ENCODE peak calls at places on chromosomes 1 and 21, in four cellular contexts. One of them, this sample, is unnamed.

GRCh38 chr1:225871374-225872074 is 10.7 kb downstream of the TMEM63A start:
- DNase-seq in K562: no peak
- DNase-seq in GM12878: no peak
- DNase-seq in HepG2: no peak
- DNase-seq in this sample: no peak

GRCh38 chr1:168535536-168535935 is 8.3 kb downstream of the XCL2 start:
- DNase-seq in K562: no peak
- DNase-seq in GM12878: no peak
- DNase-seq in HepG2: no peak
- DNase-seq in this sample: no peak

GRCh38 chr1:221045842-221046831 is 166.9 kb downstream of the HLX start:
- DNase-seq in K562: no peak
- DNase-seq in GM12878: peak
- DNase-seq in HepG2: no peak
- DNase-seq in this sample: no peak

GRCh38 chr1:119715542-119715941 is 3.8 kb downstream of the PHGDH start:
- DNase-seq in K562: no peak
- DNase-seq in GM12878: no peak
- DNase-seq in HepG2: no peak
- DNase-seq in this sample: no peak

GRCh38 chr1:229349463-229350385 is 6.9 kb upstream of the CCSAP start:
- DNase-seq in K562: no peak
- DNase-seq in GM12878: no peak
- DNase-seq in HepG2: no peak
- DNase-seq in this sample: no peak

GRCh38 chr1:182723195-182723594 is 38.8 kb upstream of the RGS8 start:
- DNase-seq in K562: no peak
- DNase-seq in GM12878: no peak
- DNase-seq in HepG2: no peak
- DNase-seq in this sample: no peak

GRCh38 chr1:23344987-23345472 is 946 bp upstream of the HNRNPR start:
- DNase-seq in K562: peak
- DNase-seq in GM12878: no peak
- DNase-seq in HepG2: no peak
- DNase-seq in this sample: no peak

GRCh38 chr1:76158126-76158525 is 83.6 kb downstream of the ST6GALNAC3 start:
- DNase-seq in K562: no peak
- DNase-seq in GM12878: no peak
- DNase-seq in HepG2: no peak
- DNase-seq in this sample: no peak

GRCh38 chr1:53899708-53900107 is 5.7 kb downstream of the DIO1 start:
- DNase-seq in K562: no peak
- DNase-seq in GM12878: no peak
- DNase-seq in HepG2: no peak
- DNase-seq in this sample: no peak

GRCh38 chr21:44051462-44051941 is 39.4 kb downstream of the TRAPPC10 start:
- DNase-seq in K562: no peak
- DNase-seq in GM12878: no peak
- DNase-seq in HepG2: no peak
- DNase-seq in this sample: no peak

GRCh38 chr1:17307946-17308345 is at the start of gene PADI4:
- DNase-seq in K562: peak
- DNase-seq in GM12878: no peak
- DNase-seq in HepG2: no peak
- DNase-seq in this sample: no peak

GRCh38 chr1:33914531-33914930 is 50.7 kb downstream of the HMGB4 start:
- DNase-seq in K562: no peak
- DNase-seq in GM12878: no peak
- DNase-seq in HepG2: no peak
- DNase-seq in this sample: no peak

GRCh38 chr1:187817782-187818181 is 989.0 kb downstream of the PLA2G4A start:
- DNase-seq in K562: no peak
- DNase-seq in GM12878: no peak
- DNase-seq in HepG2: no peak
- DNase-seq in this sample: no peak

GRCh38 chr1:189429610-189430009 is 1048.1 kb downstream of the BRINP3 start:
- DNase-seq in K562: peak
- DNase-seq in GM12878: no peak
- DNase-seq in HepG2: peak
- DNase-seq in this sample: no peak

GRCh38 chr1:42968654-42969053 is 10.0 kb upstream of the SLC2A1 start:
- DNase-seq in K562: no peak
- DNase-seq in GM12878: no peak
- DNase-seq in HepG2: no peak
- DNase-seq in this sample: no peak

GRCh38 chr1:42970143-42970542 is 11.5 kb upstream of the SLC2A1 start:
- DNase-seq in K562: no peak
- DNase-seq in GM12878: no peak
- DNase-seq in HepG2: no peak
- DNase-seq in this sample: no peak

GRCh38 chr1:42964032-42964812 is 5.6 kb upstream of the SLC2A1 start:
- DNase-seq in K562: no peak
- DNase-seq in GM12878: no peak
- DNase-seq in HepG2: no peak
- DNase-seq in this sample: no peak

GRCh38 chr1:42965339-42965738 is 6.7 kb upstream of the SLC2A1 start:
- DNase-seq in K562: no peak
- DNase-seq in GM12878: no peak
- DNase-seq in HepG2: no peak
- DNase-seq in this sample: no peak

GRCh38 chr1:42966688-42967609 is 8.3 kb upstream of the SLC2A1 start:
- DNase-seq in K562: peak
- DNase-seq in GM12878: no peak
- DNase-seq in HepG2: peak
- DNase-seq in this sample: peak
- TF ChIP-seq NR2C2 in K562: no peak
- TF ChIP-seq NR2C2 in GM12878: no peak
- TF ChIP-seq NR2C2 in HepG2: no peak
- TF ChIP-seq NR2C2 in this sample: no peak

GRCh38 chr1:246447501-246447900 is 59.6 kb downstream of the SMYD3 start:
- DNase-seq in K562: no peak
- DNase-seq in GM12878: no peak
- DNase-seq in HepG2: no peak
- DNase-seq in this sample: no peak

GRCh38 chr1:246455487-246455886 is 51.6 kb downstream of the SMYD3 start:
- DNase-seq in K562: no peak
- DNase-seq in GM12878: no peak
- DNase-seq in HepG2: no peak
- DNase-seq in this sample: no peak

GRCh38 chr1:246448373-246448772 is 58.7 kb downstream of the SMYD3 start:
- DNase-seq in K562: no peak
- DNase-seq in GM12878: no peak
- DNase-seq in HepG2: no peak
- DNase-seq in this sample: no peak

GRCh38 chr1:246454655-246455054 is 52.4 kb downstream of the SMYD3 start:
- DNase-seq in K562: no peak
- DNase-seq in GM12878: no peak
- DNase-seq in HepG2: no peak
- DNase-seq in this sample: no peak

DNA sequence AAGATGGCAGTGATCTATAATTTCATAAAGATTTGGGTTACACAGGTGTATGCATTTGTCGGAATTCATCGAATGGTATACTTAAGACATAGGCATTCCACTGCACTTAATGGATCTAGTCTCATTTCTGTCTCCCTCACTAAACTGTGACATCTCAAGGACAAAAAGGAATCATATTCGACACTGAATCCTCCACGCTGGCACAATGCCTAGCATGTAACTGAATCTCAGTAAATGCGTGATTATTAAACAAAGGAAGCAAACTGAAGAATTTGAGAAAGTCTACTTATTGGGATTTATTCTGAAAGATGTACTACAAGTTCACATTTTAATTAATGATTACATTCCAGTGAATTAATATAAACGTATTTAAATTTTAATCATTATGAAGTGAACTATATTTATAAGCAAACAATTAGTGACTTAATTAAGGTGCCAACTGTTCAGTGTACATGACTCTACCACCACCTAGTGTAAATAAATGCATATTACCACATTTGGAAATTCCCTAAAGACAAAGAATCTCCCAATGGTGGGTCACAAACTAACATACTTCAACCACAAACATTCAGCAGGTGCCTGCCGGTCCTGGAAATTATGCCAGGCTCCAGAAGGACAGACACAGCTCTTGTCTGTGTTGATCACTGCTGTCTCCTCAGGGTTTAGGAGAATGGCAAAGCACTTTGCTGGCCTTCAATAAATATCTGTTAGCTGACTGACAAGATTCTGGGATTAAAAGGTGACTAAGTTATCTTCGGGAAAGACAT is 56.4 kb downstream of the SMYD3 start:
- DNase-seq in K562: peak
- DNase-seq in GM12878: no peak
- DNase-seq in HepG2: peak
- DNase-seq in this sample: no peak
- TF ChIP-seq NR2C2 in K562: no peak
- TF ChIP-seq NR2C2 in GM12878: no peak
- TF ChIP-seq NR2C2 in HepG2: no peak
- TF ChIP-seq NR2C2 in this sample: no peak

DNA sequence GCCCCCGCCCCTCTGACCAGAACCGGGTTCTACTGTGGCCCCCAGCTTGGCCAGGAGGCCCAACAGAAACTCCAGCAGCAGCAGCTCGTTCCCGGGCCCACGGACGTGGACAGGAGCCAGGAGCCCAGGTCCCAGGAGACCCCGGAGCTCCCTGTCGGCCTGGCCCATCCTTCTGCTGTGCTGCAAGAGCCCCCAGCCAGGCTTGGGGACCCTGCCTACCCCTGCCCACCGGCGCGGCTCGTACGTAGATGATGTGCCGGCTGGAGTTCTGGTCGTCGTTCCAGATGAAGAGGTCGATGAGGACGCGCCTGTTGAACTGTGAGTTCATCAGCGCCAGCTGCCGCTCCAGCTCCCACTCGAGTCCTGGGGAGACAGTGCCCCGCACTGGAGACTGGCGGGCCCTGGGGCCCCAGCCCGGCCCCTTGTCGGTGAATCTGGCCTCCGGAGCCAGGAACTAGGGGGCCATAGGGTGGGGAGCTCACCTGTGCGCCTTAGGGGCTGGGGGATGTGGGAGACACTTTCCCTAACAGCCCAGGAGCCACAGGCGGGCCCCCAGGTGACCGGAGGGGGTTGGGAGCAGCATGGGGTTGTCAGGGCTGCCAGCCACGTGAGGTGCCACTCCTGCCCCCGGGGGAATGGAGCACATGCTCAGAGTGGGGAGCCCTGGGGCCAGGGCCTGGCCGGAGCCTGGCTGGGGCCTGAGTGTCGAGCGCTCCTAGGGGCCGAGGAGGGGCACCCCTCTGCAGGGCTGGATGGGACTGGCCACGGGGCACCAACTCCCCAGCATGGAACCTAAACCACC is 19.6 kb downstream of the PRXL2B start:
- DNase-seq in K562: no peak
- DNase-seq in GM12878: no peak
- DNase-seq in HepG2: no peak
- DNase-seq in this sample: peak
- TF ChIP-seq NR2C2 in K562: no peak
- TF ChIP-seq NR2C2 in GM12878: no peak
- TF ChIP-seq NR2C2 in HepG2: no peak
- TF ChIP-seq NR2C2 in this sample: no peak

GRCh38 chr1:28171246-28171645 is 5.2 kb downstream of the PTAFR start:
- DNase-seq in K562: no peak
- DNase-seq in GM12878: no peak
- DNase-seq in HepG2: no peak
- DNase-seq in this sample: no peak

GRCh38 chr1:28172690-28173150 is 3.8 kb downstream of the PTAFR start:
- DNase-seq in K562: peak
- DNase-seq in GM12878: peak
- DNase-seq in HepG2: peak
- DNase-seq in this sample: no peak

GRCh38 chr1:28173980-28174297 is 2.6 kb downstream of the PTAFR start:
- DNase-seq in K562: no peak
- DNase-seq in GM12878: no peak
- DNase-seq in HepG2: no peak
- DNase-seq in this sample: no peak

GRCh38 chr1:28170036-28170596 is 6.4 kb downstream of the PTAFR start:
- DNase-seq in K562: no peak
- DNase-seq in GM12878: no peak
- DNase-seq in HepG2: peak
- DNase-seq in this sample: no peak

DNA sequence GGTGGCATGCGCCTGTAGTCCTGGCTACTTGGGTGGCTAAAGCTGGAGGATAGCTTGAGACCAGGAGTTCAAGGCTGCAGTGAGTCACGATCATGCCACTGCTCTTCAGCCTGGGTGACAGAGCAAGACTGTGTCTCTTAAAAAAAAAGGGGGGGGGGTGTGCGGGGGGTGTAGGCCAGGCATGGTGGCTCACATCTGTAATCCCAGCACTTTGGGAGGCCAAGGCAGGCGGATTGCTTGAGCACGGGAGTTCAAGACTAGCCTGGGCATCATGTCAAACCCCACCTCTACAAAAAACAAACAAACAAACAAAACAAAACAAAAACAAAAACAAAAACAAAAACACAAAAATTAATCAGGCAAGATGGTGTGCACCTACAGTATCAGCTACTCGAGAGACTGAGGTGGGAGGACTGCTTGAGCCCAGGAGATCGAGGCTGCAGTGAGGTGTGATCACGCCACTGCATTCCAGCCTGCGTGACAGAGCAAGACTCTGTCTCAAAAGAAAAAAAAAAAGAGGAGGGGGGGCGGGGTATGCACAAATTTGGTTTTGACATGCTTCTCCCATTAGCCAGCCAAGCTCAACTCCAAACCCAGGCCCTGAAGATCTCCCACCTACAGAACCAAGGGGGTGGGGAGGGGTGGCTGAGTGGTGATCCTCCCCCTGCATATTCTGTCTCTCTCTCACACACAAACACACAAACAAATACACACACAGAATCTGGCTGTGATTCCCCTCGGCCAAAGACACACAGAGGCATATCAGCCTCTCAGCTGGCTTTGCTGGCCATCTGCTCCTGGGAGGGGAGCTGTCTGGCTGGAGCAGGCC is 3.1 kb downstream of the PTAFR start:
- DNase-seq in K562: no peak
- DNase-seq in GM12878: no peak
- DNase-seq in HepG2: peak
- DNase-seq in this sample: no peak
- TF ChIP-seq NR2C2 in K562: no peak
- TF ChIP-seq NR2C2 in GM12878: no peak
- TF ChIP-seq NR2C2 in HepG2: no peak
- TF ChIP-seq NR2C2 in this sample: no peak

This sample was measured in WTC11.